ENCODE peak calls at places on chromosome 15, in six cellular contexts. One of them, this sample, is unnamed.

GRCh38 chr15:50176869-50177268 is 5.1 kb upstream of the SLC27A2 start:
- DNase-seq in skeletal muscle cell: no peak
- DNase-seq in CD8-positive, alpha-beta T cell: no peak
- DNase-seq in fibroblast of pulmonary artery: no peak
- DNase-seq in adrenal gland: no peak
- DNase-seq in colonic mucosa: no peak
- DNase-seq in this sample: no peak

GRCh38 chr15:85367741-85368140 is 12.7 kb upstream of the AKAP13 start:
- DNase-seq in colonic mucosa: no peak
- DNase-seq in CD8-positive, alpha-beta T cell: no peak
- DNase-seq in skeletal muscle cell: no peak
- DNase-seq in fibroblast of pulmonary artery: no peak
- DNase-seq in adrenal gland: no peak
- DNase-seq in this sample: no peak

GRCh38 chr15:100680726-100681125 is 78.3 kb downstream of the ASB7 start:
- DNase-seq in fibroblast of pulmonary artery: no peak
- DNase-seq in skeletal muscle cell: no peak
- DNase-seq in colonic mucosa: no peak
- DNase-seq in CD8-positive, alpha-beta T cell: no peak
- DNase-seq in adrenal gland: no peak
- DNase-seq in this sample: no peak

GRCh38 chr15:67779160-67780111 is 45.9 kb upstream of the SKOR1 start:
- DNase-seq in skeletal muscle cell: no peak
- DNase-seq in fibroblast of pulmonary artery: no peak
- DNase-seq in CD8-positive, alpha-beta T cell: no peak
- DNase-seq in adrenal gland: no peak
- DNase-seq in colonic mucosa: no peak
- DNase-seq in this sample: no peak

GRCh38 chr15:28191832-28192231 is 92.7 kb upstream of the OCA2 start:
- DNase-seq in CD8-positive, alpha-beta T cell: no peak
- DNase-seq in adrenal gland: peak
- DNase-seq in skeletal muscle cell: peak
- DNase-seq in colonic mucosa: no peak
- DNase-seq in fibroblast of pulmonary artery: peak
- DNase-seq in this sample: peak

GRCh38 chr15:25251700-25252390 is 187.0 kb downstream of the UBE3A start:
- DNase-seq in skeletal muscle cell: no peak
- DNase-seq in adrenal gland: no peak
- DNase-seq in CD8-positive, alpha-beta T cell: no peak
- DNase-seq in fibroblast of pulmonary artery: no peak
- DNase-seq in colonic mucosa: no peak
- DNase-seq in this sample: peak

GRCh38 chr15:73845507-73845906 is 27.9 kb upstream of the TBC1D21 start:
- DNase-seq in fibroblast of pulmonary artery: no peak
- DNase-seq in colonic mucosa: no peak
- DNase-seq in skeletal muscle cell: no peak
- DNase-seq in adrenal gland: no peak
- DNase-seq in CD8-positive, alpha-beta T cell: no peak
- DNase-seq in this sample: no peak

GRCh38 chr15:76991048-76991447 is 3.9 kb upstream of the PSTPIP1 start:
- DNase-seq in adrenal gland: no peak
- DNase-seq in skeletal muscle cell: no peak
- DNase-seq in CD8-positive, alpha-beta T cell: no peak
- DNase-seq in colonic mucosa: no peak
- DNase-seq in fibroblast of pulmonary artery: no peak
- DNase-seq in this sample: no peak

GRCh38 chr15:93801206-93801605 is 430.2 kb upstream of the MCTP2 start:
- DNase-seq in adrenal gland: no peak
- DNase-seq in colonic mucosa: no peak
- DNase-seq in skeletal muscle cell: no peak
- DNase-seq in fibroblast of pulmonary artery: no peak
- DNase-seq in CD8-positive, alpha-beta T cell: no peak
- DNase-seq in this sample: no peak

GRCh38 chr15:41825145-41825544 is 2.7 kb upstream of the JMJD7 start:
- DNase-seq in fibroblast of pulmonary artery: no peak
- DNase-seq in skeletal muscle cell: no peak
- DNase-seq in adrenal gland: no peak
- DNase-seq in colonic mucosa: no peak
- DNase-seq in CD8-positive, alpha-beta T cell: no peak
- DNase-seq in this sample: no peak

GRCh38 chr15:56917652-56918045 is 795 bp upstream of the TCF12 start:
- DNase-seq in skeletal muscle cell: no peak
- DNase-seq in fibroblast of pulmonary artery: no peak
- DNase-seq in colonic mucosa: no peak
- DNase-seq in CD8-positive, alpha-beta T cell: no peak
- DNase-seq in adrenal gland: no peak
- DNase-seq in this sample: no peak
- H3K4me3 ChIP-seq in skeletal muscle cell: peak
- H3K4me3 ChIP-seq in fibroblast of pulmonary artery: peak
- H3K4me3 ChIP-seq in colonic mucosa: peak
- H3K4me3 ChIP-seq in CD8-positive, alpha-beta T cell: peak
- H3K4me3 ChIP-seq in adrenal gland: no peak
- H3K4me3 ChIP-seq in this sample: peak

DNA sequence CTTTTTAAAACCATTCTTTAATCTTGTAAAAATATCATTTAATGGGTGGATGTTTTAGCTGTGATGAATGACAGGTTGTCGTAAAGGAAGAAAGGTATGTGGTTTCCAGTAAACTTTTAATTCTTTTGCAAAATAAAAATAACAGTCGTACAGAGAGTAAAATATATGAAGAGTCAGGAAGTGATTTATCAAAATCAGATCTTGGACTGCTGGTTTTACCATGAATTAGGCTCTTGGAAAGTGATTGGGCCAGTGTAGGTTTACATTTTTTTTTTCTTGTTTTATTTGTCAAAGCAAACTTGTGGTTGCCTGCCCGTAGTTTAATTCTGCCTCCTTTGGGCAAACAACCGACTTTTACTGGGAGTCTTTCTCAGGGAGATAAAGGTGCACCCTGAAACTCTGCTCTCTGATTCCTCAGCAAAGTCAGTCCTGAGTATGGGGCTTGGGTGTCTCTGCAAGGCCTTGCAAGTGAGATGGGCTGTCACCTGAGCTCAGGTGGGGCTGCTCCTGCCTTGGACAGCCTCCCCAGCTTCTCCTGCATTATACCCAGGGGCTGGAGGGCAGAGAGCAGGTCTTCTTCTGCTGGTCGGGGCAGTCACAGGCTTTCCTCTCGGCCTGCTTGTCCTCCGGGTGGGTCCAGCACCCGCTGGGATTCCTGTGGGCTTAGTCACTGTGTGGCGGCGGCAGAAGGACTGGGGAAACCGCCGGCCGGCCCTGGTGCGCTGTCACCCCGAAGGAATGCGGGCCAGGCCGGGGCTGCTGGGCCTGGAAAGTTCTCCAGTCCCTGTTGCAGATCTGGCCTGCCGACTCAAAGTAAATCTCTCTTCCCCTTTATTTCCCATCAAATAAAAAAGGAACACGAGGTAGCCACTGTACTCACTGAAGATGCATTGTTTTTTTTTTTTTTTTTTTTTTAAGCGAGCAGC is 79.0 kb downstream of the IGF1R start:
- DNase-seq in adrenal gland: peak
- DNase-seq in fibroblast of pulmonary artery: peak
- DNase-seq in colonic mucosa: peak
- DNase-seq in CD8-positive, alpha-beta T cell: no peak
- DNase-seq in skeletal muscle cell: peak
- DNase-seq in this sample: peak
- H3K4me3 ChIP-seq in adrenal gland: no peak
- H3K4me3 ChIP-seq in fibroblast of pulmonary artery: no peak
- H3K4me3 ChIP-seq in colonic mucosa: no peak
- H3K4me3 ChIP-seq in CD8-positive, alpha-beta T cell: no peak
- H3K4me3 ChIP-seq in skeletal muscle cell: no peak
- H3K4me3 ChIP-seq in this sample: peak

GRCh38 chr15:70698412-70698811 is 64.9 kb downstream of the UACA start:
- DNase-seq in colonic mucosa: no peak
- DNase-seq in skeletal muscle cell: no peak
- DNase-seq in adrenal gland: no peak
- DNase-seq in CD8-positive, alpha-beta T cell: no peak
- DNase-seq in fibroblast of pulmonary artery: no peak
- DNase-seq in this sample: no peak
- H3K4me3 ChIP-seq in colonic mucosa: no peak
- H3K4me3 ChIP-seq in skeletal muscle cell: no peak
- H3K4me3 ChIP-seq in adrenal gland: no peak
- H3K4me3 ChIP-seq in CD8-positive, alpha-beta T cell: no peak
- H3K4me3 ChIP-seq in fibroblast of pulmonary artery: no peak
- H3K4me3 ChIP-seq in this sample: peak

GRCh38 chr15:96415513-96416217 is 85.2 kb downstream of the NR2F2 start:
- DNase-seq in fibroblast of pulmonary artery: no peak
- DNase-seq in skeletal muscle cell: no peak
- DNase-seq in colonic mucosa: no peak
- DNase-seq in CD8-positive, alpha-beta T cell: no peak
- DNase-seq in adrenal gland: no peak
- DNase-seq in this sample: no peak
- H3K4me3 ChIP-seq in fibroblast of pulmonary artery: no peak
- H3K4me3 ChIP-seq in skeletal muscle cell: no peak
- H3K4me3 ChIP-seq in colonic mucosa: no peak
- H3K4me3 ChIP-seq in CD8-positive, alpha-beta T cell: no peak
- H3K4me3 ChIP-seq in adrenal gland: no peak
- H3K4me3 ChIP-seq in this sample: no peak

GRCh38 chr15:88802991-88803240 is 320 bp upstream of the ACAN start:
- DNase-seq in colonic mucosa: no peak
- DNase-seq in fibroblast of pulmonary artery: no peak
- DNase-seq in CD8-positive, alpha-beta T cell: no peak
- DNase-seq in adrenal gland: no peak
- DNase-seq in skeletal muscle cell: no peak
- DNase-seq in this sample: no peak

GRCh38 chr15:88805031-88805780 is 2.0 kb downstream of the ACAN start:
- DNase-seq in fibroblast of pulmonary artery: no peak
- DNase-seq in colonic mucosa: no peak
- DNase-seq in CD8-positive, alpha-beta T cell: no peak
- DNase-seq in adrenal gland: no peak
- DNase-seq in skeletal muscle cell: no peak
- DNase-seq in this sample: no peak

GRCh38 chr15:88803241-88803919 is at the start of gene ACAN:
- DNase-seq in skeletal muscle cell: no peak
- DNase-seq in adrenal gland: no peak
- DNase-seq in fibroblast of pulmonary artery: no peak
- DNase-seq in CD8-positive, alpha-beta T cell: no peak
- DNase-seq in colonic mucosa: no peak
- DNase-seq in this sample: no peak

GRCh38 chr15:88803920-88804247 is 648 bp downstream of the ACAN start:
- DNase-seq in fibroblast of pulmonary artery: no peak
- DNase-seq in adrenal gland: no peak
- DNase-seq in CD8-positive, alpha-beta T cell: no peak
- DNase-seq in colonic mucosa: no peak
- DNase-seq in skeletal muscle cell: no peak
- DNase-seq in this sample: no peak

GRCh38 chr15:88804257-88804656 is 1.0 kb downstream of the ACAN start:
- DNase-seq in CD8-positive, alpha-beta T cell: no peak
- DNase-seq in skeletal muscle cell: no peak
- DNase-seq in fibroblast of pulmonary artery: no peak
- DNase-seq in adrenal gland: no peak
- DNase-seq in colonic mucosa: no peak
- DNase-seq in this sample: no peak
- H3K4me3 ChIP-seq in CD8-positive, alpha-beta T cell: no peak
- H3K4me3 ChIP-seq in skeletal muscle cell: no peak
- H3K4me3 ChIP-seq in fibroblast of pulmonary artery: no peak
- H3K4me3 ChIP-seq in adrenal gland: no peak
- H3K4me3 ChIP-seq in colonic mucosa: no peak
- H3K4me3 ChIP-seq in this sample: no peak

GRCh38 chr15:69082041-69082502 is 67.6 kb downstream of the NOX5 start:
- DNase-seq in fibroblast of pulmonary artery: peak
- DNase-seq in CD8-positive, alpha-beta T cell: no peak
- DNase-seq in adrenal gland: peak
- DNase-seq in skeletal muscle cell: peak
- DNase-seq in colonic mucosa: no peak
- DNase-seq in this sample: no peak

GRCh38 chr15:69080203-69080957 is 65.9 kb downstream of the NOX5 start:
- DNase-seq in fibroblast of pulmonary artery: peak
- DNase-seq in CD8-positive, alpha-beta T cell: no peak
- DNase-seq in skeletal muscle cell: no peak
- DNase-seq in colonic mucosa: peak
- DNase-seq in adrenal gland: no peak
- DNase-seq in this sample: no peak

GRCh38 chr15:69082556-69082955 is 68.1 kb downstream of the NOX5 start:
- DNase-seq in adrenal gland: no peak
- DNase-seq in skeletal muscle cell: peak
- DNase-seq in CD8-positive, alpha-beta T cell: no peak
- DNase-seq in colonic mucosa: no peak
- DNase-seq in fibroblast of pulmonary artery: no peak
- DNase-seq in this sample: no peak

GRCh38 chr15:69081310-69082004 is 67.0 kb downstream of the NOX5 start:
- DNase-seq in CD8-positive, alpha-beta T cell: no peak
- DNase-seq in adrenal gland: peak
- DNase-seq in colonic mucosa: no peak
- DNase-seq in fibroblast of pulmonary artery: peak
- DNase-seq in skeletal muscle cell: peak
- DNase-seq in this sample: peak

GRCh38 chr15:69080958-69081248 is 66.4 kb downstream of the NOX5 start:
- DNase-seq in CD8-positive, alpha-beta T cell: no peak
- DNase-seq in adrenal gland: no peak
- DNase-seq in skeletal muscle cell: no peak
- DNase-seq in colonic mucosa: no peak
- DNase-seq in fibroblast of pulmonary artery: no peak
- DNase-seq in this sample: no peak
- H3K4me3 ChIP-seq in CD8-positive, alpha-beta T cell: no peak
- H3K4me3 ChIP-seq in adrenal gland: no peak
- H3K4me3 ChIP-seq in skeletal muscle cell: no peak
- H3K4me3 ChIP-seq in colonic mucosa: no peak
- H3K4me3 ChIP-seq in fibroblast of pulmonary artery: no peak
- H3K4me3 ChIP-seq in this sample: peak

This sample was measured in left ventricle myocardium inferior.